ENCODE peak calls at places on chromosomes 5 and 9, in seven cellular contexts. U is fibroblast of the conjunctiva; Q is activated naive CD4-positive, alpha-beta T cell treated with anti-CD3 and anti-CD28 coated beads, Interleukin-2, amount 50 U/mL, for 72 hours; W is RKO; B is activated CD8-positive, alpha-beta memory T cell treated with anti-CD3 and anti-CD28 coated beads, Interleukin-2, amount 50 U/mL, for 48 hours; F is stimulated activated CD4-positive, alpha-beta T cell treated with anti-CD3 and anti-CD28 coated beads, Interleukin-12 subunit alpha, Interleukin-12 subunit beta, amount 100 ng/mL, for 48 hours; G is T-helper 2 cell. H is an unnamed sample.

GRCh38 chr9:123725389-123725788 is 204.5 kb downstream of the DENND1A start:
- DNase-seq in U (peak; percentile 36), Q (no peak), W (no peak), B (no peak), F (no peak), G (no peak), H (no peak)

GRCh38 chr9:70806872-70807271 is 314.5 kb downstream of the TRPM3 start:
- DNase-seq in U (no peak), Q (no peak), W (no peak), B (no peak), F (no peak), G (no peak), H (no peak)

GRCh38 chr9:69877852-69878507 is 57.4 kb downstream of the CFAP95 start:
- DNase-seq in U (peak; percentile 24), Q (no peak), W (peak; percentile 45), B (no peak), F (no peak), G (peak; percentile 42), H (peak; percentile 48)

GRCh38 chr5:89399553-89399952 is 516.6 kb upstream of the MEF2C start:
- DNase-seq in U (no peak), Q (no peak), W (peak; percentile 42), B (no peak), F (no peak), G (no peak), H (no peak)

GRCh38 chr5:127844631-127845030 is 141.4 kb downstream of the CCDC192 start:
- DNase-seq in U (no peak), Q (no peak), W (no peak), B (no peak), F (no peak), G (no peak), H (no peak)

GRCh38 chr5:178126556-178126955 is 4.3 kb upstream of the RMND5B start:
- DNase-seq in U (no peak), Q (no peak), W (no peak), B (no peak), F (no peak), G (no peak), H (no peak)

GRCh38 chr9:105475302-105475701 is 27.5 kb downstream of the FSD1L start:
- DNase-seq in U (no peak), Q (no peak), W (peak; percentile 75), B (no peak), F (no peak), G (no peak), H (peak; percentile 75)

GRCh38 chr5:78550891-78551290 is 97.7 kb downstream of the LHFPL2 start:
- DNase-seq in U (no peak), Q (no peak), W (no peak), B (no peak), F (no peak), G (no peak), H (no peak)

GRCh38 chr5:141848771-141849370 is 29.3 kb downstream of the PCDH1 start:
- DNase-seq in U (no peak), Q (no peak), W (peak; percentile 64), B (peak; percentile 72), F (no peak), G (no peak), H (peak; percentile 89)

GRCh38 chr9:131395027-131395744 is 1.3 kb downstream of the PRRC2B start:
- DNase-seq in U (no peak), Q (peak; percentile 86), W (peak; percentile 71), B (peak; percentile 79), F (peak; percentile 71), G (peak; percentile 89), H (peak; percentile 48)

GRCh38 chr9:128683340-128684064 is 5.5 kb upstream of the SET start:
- DNase-seq in U (no peak), Q (peak; percentile 67), W (peak; percentile 79), B (peak; percentile 78), F (no peak), G (peak; percentile 44), H (peak; percentile 92)

GRCh38 chr5:15300141-15300540 is 199.8 kb upstream of the FBXL7 start:
- DNase-seq in U (no peak), Q (no peak), W (no peak), B (no peak), F (no peak), G (no peak), H (no peak)

GRCh38 chr5:1557114-1557873 is 33.5 kb upstream of the LPCAT1 start:
- DNase-seq in U (no peak), Q (no peak), W (no peak), B (peak; percentile 35), F (no peak), G (no peak), H (no peak)

GRCh38 chr9:130662927-130663257 is 1.5 kb upstream of the PRDM12 start:
- DNase-seq in U (no peak), Q (no peak), W (no peak), B (no peak), F (no peak), G (no peak), H (no peak)

GRCh38 chr5:138272681-138273080 is 1.7 kb downstream of the GFRA3 start:
- DNase-seq in U (no peak), Q (no peak), W (no peak), B (no peak), F (no peak), G (no peak), H (no peak)

GRCh38 chr5:173764321-173765029 is 123.7 kb upstream of the CPEB4 start:
- DNase-seq in U (peak; percentile 92), Q (no peak), W (peak; percentile 95), B (no peak), F (no peak), G (no peak), H (peak; percentile 98)

GRCh38 chr9:84397822-84398221 is 57.3 kb upstream of the SLC28A3 start:
- DNase-seq in U (peak; percentile 34), Q (no peak), W (peak; percentile 54), B (no peak), F (no peak), G (no peak), H (peak; percentile 44)

GRCh38 chr5:78959767-78960166 is 25.3 kb downstream of the ARSB start:
- DNase-seq in U (no peak), Q (no peak), W (no peak), B (no peak), F (no peak), G (no peak), H (no peak)

GRCh38 chr9:137447722-137448568 is 6.8 kb upstream of the ENTPD8 start:
- DNase-seq in U (no peak), Q (no peak), W (no peak), B (no peak), F (no peak), G (no peak), H (no peak)

GRCh38 chr9:125646222-125647100 is 60.5 kb downstream of the MAPKAP1 start:
- DNase-seq in U (no peak), Q (no peak), W (peak; percentile 63), B (no peak), F (no peak), G (peak; percentile 22), H (peak; percentile 19)

GRCh38 chr9:137317979-137318511 is 16.0 kb upstream of the NRARP start:
- DNase-seq in U (no peak), Q (no peak), W (no peak), B (peak; percentile 48), F (no peak), G (no peak), H (no peak)

GRCh38 chr5:174736351-174736721 is 12.0 kb downstream of the MSX2 start:
- DNase-seq in U (no peak), Q (no peak), W (no peak), B (no peak), F (no peak), G (no peak), H (peak; percentile 64)

GRCh38 chr5:76849767-76850291 is at the start of gene S100Z:
- DNase-seq in U (no peak), Q (no peak), W (no peak), B (peak; percentile 59), F (peak; percentile 33), G (peak; percentile 93), H (no peak)

GRCh38 chr5:179115307-179115706 is 55.1 kb downstream of the ZNF354C start:
- DNase-seq in U (no peak), Q (no peak), W (no peak), B (no peak), F (no peak), G (no peak), H (no peak)

GRCh38 chr9:137029058-137029922 is 1.3 kb upstream of the ABCA2 start:
- DNase-seq in U (no peak), Q (peak; percentile 81), W (peak; percentile 87), B (peak; percentile 93), F (peak; percentile 42), G (peak; percentile 66), H (peak; percentile 29)

GRCh38 chr5:135826994-135827671 is 7.3 kb upstream of the SLC25A48 start:
- DNase-seq in U (no peak), Q (no peak), W (no peak), B (no peak), F (no peak), G (no peak), H (no peak)

H was measured in renal cortical epithelial cell.